ENCODE peak calls at places on chromosomes 1 and 21, in four cellular contexts. Q is neuronal stem cell, K is H1, X is mesenchymal stem cell. J is an unnamed sample.

GRCh38 chr1:150798509-150798908 is 9.6 kb downstream of the CTSK start:
- DNase-seq in K (no peak), X (no peak), Q (no peak), J (no peak)

GRCh38 chr1:193181985-193182384 is 4.4 kb downstream of the B3GALT2 start:
- DNase-seq in X (no peak), K (no peak), Q (no peak), J (no peak)

GRCh38 chr1:230713915-230714764 is at the start of gene AGT:
- DNase-seq in Q (no peak), X (peak), K (no peak), J (no peak)

GRCh38 chr21:44344541-44345183 is 5.5 kb upstream of the CFAP410 start:
- DNase-seq in Q (no peak), K (no peak), X (no peak), J (no peak)

GRCh38 chr1:217881607-217882332 is 250.6 kb downstream of the SPATA17 start:
- DNase-seq in K (no peak), X (peak), Q (no peak), J (no peak)

GRCh38 chr1:204971700-204972336 is 71.2 kb upstream of the CNTN2 start:
- DNase-seq in K (no peak), Q (no peak), X (peak), J (no peak)

GRCh38 chr1:56339093-56339492 is 240.3 kb downstream of the PLPP3 start:
- DNase-seq in K (no peak), Q (no peak), X (no peak), J (no peak)

GRCh38 chr21:42847726-42848125 is 31.6 kb downstream of the WDR4 start:
- DNase-seq in Q (no peak), K (no peak), X (no peak), J (no peak)

GRCh38 chr1:59431566-59432294 is 134.8 kb downstream of the FGGY start:
- DNase-seq in K (no peak), X (no peak), Q (no peak), J (no peak)

GRCh38 chr1:151972533-151973270 is 21.0 kb downstream of the S100A10 start:
- DNase-seq in Q (no peak), K (no peak), X (peak), J (peak)

GRCh38 chr1:54970901-54971300 is 9.5 kb upstream of the TMEM61 start:
- DNase-seq in K (no peak), X (no peak), Q (no peak), J (no peak)

GRCh38 chr1:54972436-54972835 is 8.0 kb upstream of the TMEM61 start:
- DNase-seq in Q (no peak), X (no peak), K (no peak), J (no peak)

GRCh38 chr1:54971317-54971791 is 9.1 kb upstream of the TMEM61 start:
- DNase-seq in K (no peak), Q (no peak), X (no peak), J (no peak)

GRCh38 chr1:54975709-54976108 is 4.7 kb upstream of the TMEM61 start:
- DNase-seq in Q (no peak), X (no peak), K (no peak), J (no peak)

DNA sequence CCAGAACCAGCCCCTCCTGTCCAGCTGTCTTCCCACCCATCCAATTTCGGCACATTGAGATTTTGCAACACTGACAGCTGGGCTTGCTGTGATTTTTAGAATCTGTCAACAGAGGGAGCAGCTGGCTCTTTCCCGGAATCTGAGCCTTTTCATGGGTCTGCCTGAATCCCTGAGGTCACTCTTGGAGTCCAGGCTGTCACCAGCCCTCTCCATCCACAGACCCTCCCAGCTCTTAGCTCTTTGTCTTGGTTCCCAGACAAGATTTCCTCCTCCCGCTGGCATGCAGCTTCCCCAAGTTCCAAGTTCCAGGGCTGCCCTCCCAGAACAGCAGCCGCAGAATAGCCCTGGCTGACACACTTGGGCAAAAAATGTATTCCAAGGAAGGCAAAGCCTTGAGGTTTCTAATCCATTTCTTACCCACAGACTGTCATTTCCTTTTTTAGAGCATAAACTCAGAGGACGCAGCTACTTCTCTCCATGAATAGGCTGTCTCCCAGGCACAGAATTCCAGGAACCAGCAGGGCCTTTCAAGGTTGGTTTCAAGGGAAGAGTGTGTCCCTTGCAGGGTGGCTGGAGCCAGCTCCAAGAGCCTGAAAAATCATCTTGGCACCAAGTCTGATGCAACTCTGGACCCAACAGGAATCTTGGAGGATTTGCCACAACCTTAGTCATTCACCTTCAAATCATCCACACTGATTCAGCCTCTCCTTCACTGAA is 7.1 kb upstream of the TMEM61 start:
- DNase-seq in X (peak), Q (peak), K (no peak), J (peak)
- H2BK15ac ChIP-seq in X (no peak), Q (no peak), K (peak), J (no peak)

DNA sequence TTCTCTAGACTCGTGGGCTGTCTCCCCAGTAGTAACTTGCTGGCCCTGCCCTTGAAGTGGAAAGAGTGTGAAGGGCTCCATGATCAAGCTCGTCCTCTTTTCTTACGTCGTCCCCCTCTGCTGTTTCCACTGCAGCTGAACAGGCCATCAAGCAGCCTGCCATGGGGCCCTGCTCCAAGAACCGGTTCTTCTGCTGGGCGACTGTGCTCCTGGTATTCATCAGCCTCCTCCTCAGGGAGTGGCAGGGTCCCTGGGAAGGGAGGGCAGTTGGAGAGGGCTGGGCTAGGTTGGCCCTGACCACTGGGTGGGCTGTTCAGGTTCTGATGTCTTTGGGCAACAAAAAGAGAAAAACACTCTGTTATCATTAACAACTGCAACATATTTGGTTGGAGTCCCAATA is 151.5 kb downstream of the FCRL5 start:
- DNase-seq in K (no peak), X (no peak), Q (no peak), J (no peak)
- H2BK12ac ChIP-seq in K (no peak), X (no peak), Q (no peak), J (no peak)

GRCh38 chr1:114472408-114472807 is 38.6 kb downstream of the TRIM33 start:
- DNase-seq in K (no peak), X (no peak), Q (no peak), J (no peak)
- H2BK15ac ChIP-seq in K (no peak), X (no peak), Q (no peak), J (no peak)

DNA sequence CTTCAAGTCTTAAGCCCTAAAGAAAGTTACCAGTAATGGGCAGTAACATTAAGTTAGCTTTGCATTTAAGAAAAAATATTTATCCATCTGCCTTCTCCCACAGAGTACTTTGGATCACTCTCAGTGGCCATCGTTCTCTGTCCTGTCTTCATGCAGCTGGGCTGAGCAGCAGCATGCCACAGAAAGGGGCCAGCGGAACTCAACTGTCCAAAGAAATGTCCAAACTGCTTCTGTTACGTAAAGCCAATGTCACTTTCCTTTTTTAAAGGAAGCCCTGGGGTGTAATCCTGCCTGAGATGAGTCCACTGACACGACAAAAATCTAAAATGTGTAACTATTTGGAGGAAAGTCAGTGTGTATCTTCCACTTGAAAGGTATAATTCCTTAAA is 291.6 kb downstream of the SMYD3 start:
- DNase-seq in X (no peak), Q (no peak), K (no peak), J (no peak)
- H2BK12ac ChIP-seq in X (no peak), Q (no peak), K (no peak), J (no peak)